ENCODE peak calls at places on chromosomes 1 and 21, in eight cellular contexts. K is stomach, U is prostate gland, L is right lobe of liver, O is heart left ventricle, Q is body of pancreas, Z is adrenal gland, R is ovary. G is an unnamed sample.

GRCh38 chr1:62355095-62355494 is 35.9 kb upstream of the KANK4 start:
- DNase-seq in Q (no peak), Z (no peak), K (no peak), O (no peak), U (no peak), R (no peak), L (no peak), G (no peak)

GRCh38 chr1:33943978-33944377 is 80.1 kb downstream of the HMGB4 start:
- DNase-seq in L (no peak), K (no peak), U (no peak), Q (peak; percentile 39), Z (no peak), R (no peak), O (no peak), G (no peak)

GRCh38 chr21:21612446-21612845 is 614.2 kb downstream of the NCAM2 start:
- DNase-seq in Q (no peak), L (no peak), Z (no peak), U (no peak), K (no peak), R (no peak), O (no peak), G (no peak)

GRCh38 chr1:32372149-32372756 is 9.9 kb downstream of the TSSK3 start:
- DNase-seq in Z (no peak), Q (no peak), U (no peak), R (no peak), O (no peak), L (no peak), K (no peak), G (no peak)

GRCh38 chr1:15559189-15559815 is 25.5 kb downstream of the AGMAT start:
- DNase-seq in U (peak; percentile 56), Z (no peak), L (peak; percentile 62), Q (no peak), K (no peak), O (no peak), R (no peak), G (peak; percentile 82)

GRCh38 chr1:113805256-113805531 is 7.1 kb downstream of the RSBN1 start:
- DNase-seq in Z (no peak), O (no peak), U (no peak), Q (no peak), L (no peak), R (no peak), K (no peak), G (no peak)

GRCh38 chr21:33569986-33570385 is 18.5 kb downstream of the DONSON start:
- DNase-seq in U (no peak), Z (no peak), L (no peak), K (no peak), O (no peak), Q (no peak), R (no peak), G (no peak)

GRCh38 chr1:107936498-107937481 is 28.2 kb downstream of the VAV3 start:
- DNase-seq in R (no peak), Q (no peak), Z (peak; percentile 63), L (no peak), O (peak; percentile 33), U (peak; percentile 86), K (peak; percentile 78), G (no peak)

DNA sequence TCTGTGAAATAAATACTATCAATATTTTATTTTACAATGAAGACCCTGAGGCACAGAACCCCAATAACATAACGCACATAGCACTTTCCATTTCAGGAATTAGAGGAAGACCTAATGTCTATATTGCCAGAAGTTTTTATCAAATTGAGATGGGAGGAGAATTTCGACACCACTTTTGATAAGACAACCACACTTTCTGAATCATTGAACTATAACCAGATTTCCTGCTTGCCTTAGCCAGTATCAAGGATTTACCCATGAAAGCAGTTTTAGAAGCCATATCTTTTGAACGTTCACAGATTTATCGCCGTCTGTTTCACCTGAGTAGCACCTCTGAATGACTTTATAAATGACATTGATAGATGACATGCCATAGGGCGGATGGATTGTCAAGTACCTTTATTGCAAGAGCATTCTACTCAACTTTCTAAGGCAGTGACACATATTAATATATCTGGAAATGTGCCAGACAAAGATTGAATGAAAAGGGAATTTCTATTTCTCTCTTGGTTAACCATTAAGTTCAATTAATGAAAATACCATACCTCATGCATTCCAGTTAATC is 768.4 kb downstream of the LTN1 start:
- DNase-seq in Q (no peak), U (no peak), L (no peak), K (no peak), Z (no peak), R (no peak), O (no peak), G (no peak)
- TF ChIP-seq POLR2A in Q (no peak), U (no peak), L (no peak), K (no peak), Z (no peak), R (no peak), O (no peak), G (no peak)

DNA sequence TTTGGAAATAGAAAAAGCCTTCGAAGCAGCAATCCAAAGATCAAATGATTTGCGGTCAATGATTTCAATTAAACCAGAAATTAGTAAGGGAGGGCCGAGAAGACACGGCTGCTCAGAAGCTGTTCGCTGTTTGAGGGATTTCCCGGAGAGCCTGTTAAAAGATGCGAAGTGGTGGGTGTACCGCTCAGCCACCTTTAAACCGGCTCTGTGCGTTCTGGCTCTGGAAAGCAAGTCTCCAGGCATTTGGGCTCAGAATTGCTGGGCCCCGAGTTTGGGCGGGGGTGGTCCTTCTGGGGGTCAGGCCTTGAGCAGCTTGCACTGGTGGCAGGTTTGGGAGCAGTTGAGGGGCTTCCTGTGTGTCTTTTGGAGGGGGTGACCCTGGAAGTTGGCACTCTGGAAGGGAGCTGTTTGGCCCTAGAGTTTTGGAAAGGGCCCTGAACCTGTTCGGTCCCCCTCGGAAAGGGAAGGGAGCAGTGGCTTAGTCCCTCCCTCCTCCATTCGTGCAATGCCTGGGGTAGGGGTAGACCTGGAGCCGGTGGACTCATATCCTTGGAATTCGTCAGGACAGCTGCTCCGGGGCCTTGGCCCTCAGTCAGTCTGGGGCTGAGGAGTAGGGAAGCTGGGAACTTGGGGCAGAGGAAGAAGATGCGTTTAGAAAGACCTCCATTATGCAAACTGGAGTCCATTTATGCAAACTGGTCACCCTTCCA is 3.2 kb downstream of the SIM2 start:
- DNase-seq in R (no peak), Q (no peak), U (no peak), O (no peak), K (no peak), L (no peak), Z (no peak), G (peak; percentile 19)
- H3K4me3 ChIP-seq in R (no peak overlapping the region), Q (no peak overlapping the region), U (peak overlapping the region; percentile 59), O (no peak overlapping the region), K (peak overlapping the region; percentile 54), L (no peak overlapping the region), Z (no peak overlapping the region), G (no peak overlapping the region)

GRCh38 chr1:58580186-58580585 is 3.1 kb upstream of the TACSTD2 start:
- DNase-seq in O (no peak), L (no peak), Z (no peak), R (no peak), U (no peak), Q (no peak), K (no peak), G (no peak)
- TF ChIP-seq POLR2A in O (no peak), L (no peak), Z (no peak), R (no peak), U (no peak), Q (no peak), K (no peak), G (no peak)

GRCh38 chr1:94236021-94236491 is 1.3 kb downstream of the ARHGAP29 start:
- DNase-seq in L (no peak), R (no peak), U (no peak), Q (no peak), O (no peak), Z (no peak), K (no peak), G (no peak)
- H3K4me3 ChIP-seq in L (peak overlapping the region; percentile 82), R (peak overlapping the region; percentile 69), U (peak overlapping the region; percentile 94), Q (peak overlapping the region; percentile 86), O (peak overlapping the region; percentile 76), Z (no peak overlapping the region), K (peak overlapping the region; percentile 57), G (peak overlapping the region; percentile 95)

GRCh38 chr1:160708821-160709220 is 2.8 kb downstream of the CD48 start:
- DNase-seq in K (no peak), L (no peak), Q (no peak), O (no peak), R (no peak), U (no peak), Z (no peak), G (peak; percentile 36)
- TF ChIP-seq POLR2A in K (no peak), L (no peak), Q (no peak), O (no peak), R (no peak), U (no peak), Z (no peak), G (no peak)

DNA sequence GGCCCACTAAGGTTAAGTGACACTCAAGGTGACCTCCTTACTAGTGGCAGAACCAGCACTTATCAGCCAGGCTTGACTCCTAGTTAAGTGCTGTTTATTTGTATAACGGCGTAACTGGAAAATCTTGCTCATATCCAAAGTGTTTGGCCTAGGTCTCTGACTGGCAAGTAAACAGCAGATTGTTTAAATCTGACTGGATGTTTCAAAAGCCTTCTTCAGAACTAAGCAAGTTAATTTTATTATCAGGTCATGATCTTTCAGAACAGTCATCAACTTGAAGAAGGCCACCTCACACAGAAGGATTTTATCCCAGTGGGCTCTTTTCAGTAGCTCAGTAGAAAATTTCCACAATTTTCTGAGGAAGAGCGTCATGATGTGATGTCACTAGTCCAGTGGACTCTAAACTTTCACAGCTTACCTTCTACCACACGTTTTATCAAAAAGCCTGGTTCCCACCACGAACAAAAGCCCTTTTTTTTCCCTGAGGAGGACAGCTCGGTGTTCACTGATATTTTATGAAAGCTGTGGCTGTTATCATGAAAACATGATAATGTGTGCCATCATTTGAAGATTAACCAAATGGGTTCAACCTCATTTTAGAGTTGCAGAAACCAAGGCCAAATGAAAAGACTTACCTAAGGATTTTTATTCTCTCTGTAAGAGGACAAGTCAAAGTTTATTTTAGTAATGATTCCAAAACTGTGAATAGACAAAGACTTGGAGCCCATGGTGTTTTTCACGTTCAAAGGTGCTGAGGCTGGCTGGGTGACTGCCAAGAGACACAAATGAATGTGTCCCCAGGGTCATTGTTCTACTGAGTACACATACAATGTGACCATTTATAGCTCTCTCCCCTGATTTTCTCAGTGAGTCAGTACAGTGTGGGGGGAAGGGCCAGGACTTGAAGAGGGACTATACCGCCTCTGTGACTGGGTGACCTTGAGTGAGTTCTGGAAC is 9.1 kb downstream of the SGIP1 start:
- DNase-seq in Q (peak; percentile 84), L (peak; percentile 78), R (peak; percentile 25), Z (peak; percentile 15), K (peak; percentile 85), O (peak; percentile 88), U (peak; percentile 9), G (no peak)
- H3K4me3 ChIP-seq in Q (no peak overlapping the region), L (no peak overlapping the region), R (no peak overlapping the region), Z (no peak overlapping the region), K (no peak overlapping the region), O (no peak overlapping the region), U (no peak overlapping the region), G (no peak overlapping the region)

GRCh38 chr1:196651637-196652215 is at the start of gene CFH:
- DNase-seq in U (no peak), Q (no peak), K (no peak), R (peak; percentile 34), Z (no peak), O (no peak), L (no peak), G (no peak)
- TF ChIP-seq POLR2A in U (peak; percentile 72), Q (no peak), K (no peak), R (peak; percentile 81), Z (no peak), O (peak; percentile 17), L (peak; percentile 98), G (no peak)

GRCh38 chr1:89631756-89632155 is 1.2 kb upstream of the LRRC8C start:
- DNase-seq in L (no peak), K (no peak), Q (peak; percentile 7), O (no peak), R (no peak), Z (peak; percentile 25), U (no peak), G (no peak)
- H3K4me3 ChIP-seq in L (no peak overlapping the region), K (peak overlapping the region; percentile 91), Q (no peak overlapping the region), O (peak overlapping the region; percentile 80), R (peak overlapping the region; percentile 79), Z (no peak overlapping the region), U (no peak overlapping the region), G (peak overlapping the region; percentile 90)